ENCODE peak calls at places on chromosomes 16 and 17, in seven cellular contexts. F is thoracic aorta, S is heart right ventricle, E is astrocyte of the spinal cord, L is cardiac muscle cell, O is A549, Y is fibroblast of lung. A is an unnamed sample.

GRCh38 chr16:28090646-28091377 is 27.3 kb upstream of the GSG1L start:
- DNase-seq in F (no peak), S (no peak), E (peak; percentile 43), L (no peak), O (no peak), Y (peak; percentile 9), A (peak; percentile 6)

GRCh38 chr16:69567031-69567680 is 1.4 kb downstream of the NFAT5 start:
- DNase-seq in F (no peak), S (no peak), E (peak; percentile 67), L (no peak), O (no peak), Y (no peak), A (no peak)

GRCh38 chr17:29575511-29576213 is 7.2 kb downstream of the TP53I13 start:
- DNase-seq in F (no peak), S (no peak), E (no peak), L (no peak), O (no peak), Y (no peak), A (no peak)

GRCh38 chr16:80500116-80500859 is 40.5 kb upstream of the DYNLRB2 start:
- DNase-seq in F (no peak), S (no peak), E (no peak), L (no peak), O (no peak), Y (no peak), A (no peak)

GRCh38 chr16:66881014-66881417 is 701 bp downstream of the PDP2 start:
- DNase-seq in F (no peak), S (no peak), E (no peak), L (no peak), O (no peak), Y (no peak), A (no peak)

GRCh38 chr16:4913774-4914525 is 23.0 kb downstream of the PPL start:
- DNase-seq in F (no peak), S (no peak), E (no peak), L (no peak), O (no peak), Y (no peak), A (no peak)

GRCh38 chr16:71426069-71426879 is 15.6 kb downstream of the TLE7 start:
- DNase-seq in F (no peak), S (no peak), E (peak; percentile 76), L (peak; percentile 80), O (peak; percentile 98), Y (peak; percentile 84), A (peak; percentile 75)

GRCh38 chr17:75848523-75849303 is 4.5 kb upstream of the UNC13D start:
- DNase-seq in F (no peak), S (peak; percentile 79), E (peak; percentile 30), L (peak; percentile 66), O (peak; percentile 78), Y (peak; percentile 47), A (peak; percentile 87)

GRCh38 chr16:80971814-80972213 is 34.9 kb downstream of the CMC2 start:
- DNase-seq in F (no peak), S (no peak), E (no peak), L (no peak), O (no peak), Y (no peak), A (no peak)

GRCh38 chr17:1546292-1546922 is 16.2 kb downstream of the PITPNA start:
- DNase-seq in F (no peak), S (no peak), E (no peak), L (no peak), O (no peak), Y (no peak), A (no peak)

GRCh38 chr17:70137451-70138230 is 31.7 kb upstream of the KCNJ2 start:
- DNase-seq in F (peak; percentile 4), S (no peak), E (peak; percentile 87), L (peak; percentile 97), O (peak; percentile 62), Y (peak; percentile 98), A (peak; percentile 96)

GRCh38 chr17:78958556-78959191 is 21.0 kb downstream of the LGALS3BP start:
- DNase-seq in F (no peak), S (no peak), E (no peak), L (peak; percentile 27), O (peak; percentile 68), Y (no peak), A (no peak)

GRCh38 chr16:88066234-88066633 is 115.0 kb downstream of the BANP start:
- DNase-seq in F (no peak), S (no peak), E (no peak), L (no peak), O (no peak), Y (no peak), A (no peak)

DNA sequence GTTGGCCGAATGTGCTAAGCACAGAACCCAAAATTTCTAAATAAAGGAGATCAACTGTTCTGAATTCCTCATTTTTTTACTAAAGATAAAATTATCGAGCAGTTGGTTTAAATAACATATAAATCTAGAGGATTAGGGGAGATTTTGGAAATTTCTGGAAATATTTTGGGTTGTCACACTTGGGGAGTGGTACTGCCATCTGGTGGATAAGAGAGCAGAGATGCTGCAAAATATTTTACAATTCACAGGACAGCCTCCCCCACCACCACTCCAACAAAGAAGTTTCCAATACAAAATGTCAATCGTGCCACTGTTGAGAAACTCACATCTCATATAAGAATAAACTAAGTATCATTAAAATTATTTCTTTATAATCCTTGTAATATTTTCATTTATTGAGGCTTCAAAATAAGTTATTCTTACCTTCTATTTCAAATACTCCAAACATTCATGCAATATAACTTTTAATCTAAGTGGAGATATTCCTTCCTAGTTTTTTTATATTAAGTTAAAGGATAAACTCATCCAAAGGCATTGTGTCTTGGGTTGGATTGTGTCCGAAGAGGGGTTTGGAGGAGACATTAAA is 17.0 kb upstream of the ABCA8 start:
- DNase-seq in F (no peak), S (no peak), E (peak; percentile 37), L (peak; percentile 58), O (peak; percentile 20), Y (peak; percentile 61), A (peak; percentile 63)
- TF ChIP-seq CTCF in F (peak; percentile 36), S (peak; percentile 57), E (peak; percentile 73), L (peak; percentile 64), O (peak; percentile 83), Y (peak; percentile 75), A (peak; percentile 72)

GRCh38 chr17:61580502-61580901 is 10.5 kb downstream of the NACA2 start:
- DNase-seq in F (no peak), S (no peak), E (no peak), L (no peak), O (no peak), Y (no peak), A (no peak)

GRCh38 chr17:61581611-61582349 is 9.2 kb downstream of the NACA2 start:
- DNase-seq in F (no peak), S (no peak), E (no peak), L (no peak), O (no peak), Y (no peak), A (no peak)

GRCh38 chr17:61578645-61579044 is 12.4 kb downstream of the NACA2 start:
- DNase-seq in F (no peak), S (no peak), E (no peak), L (no peak), O (no peak), Y (no peak), A (no peak)

GRCh38 chr17:61579961-61580360 is 11.1 kb downstream of the NACA2 start:
- DNase-seq in F (no peak), S (no peak), E (no peak), L (peak; percentile 3), O (no peak), Y (peak; percentile 46), A (no peak)

GRCh38 chr17:61579382-61579781 is 11.6 kb downstream of the NACA2 start:
- DNase-seq in F (no peak), S (no peak), E (no peak), L (no peak), O (no peak), Y (no peak), A (no peak)
- H3K4me3 ChIP-seq in F (no peak overlapping the region), S (no peak overlapping the region), E (no peak overlapping the region), L (no peak overlapping the region), O (no peak overlapping the region), Y (peak overlapping the region; percentile 9), A (no peak overlapping the region)

GRCh38 chr17:82216301-82217119 is 3.9 kb upstream of the CCDC57 start:
- DNase-seq in F (no peak), S (peak; percentile 61), E (peak; percentile 71), L (peak; percentile 87), O (peak; percentile 78), Y (peak; percentile 76), A (peak; percentile 78)
- TF ChIP-seq CTCF in F (no peak), S (no peak), E (no peak), L (no peak), O (no peak), Y (no peak), A (no peak)

GRCh38 chr16:3115011-3115410 is 2.6 kb downstream of the ZNF205 start:
- DNase-seq in F (no peak), S (no peak), E (no peak), L (no peak), O (no peak), Y (no peak), A (no peak)

GRCh38 chr16:3112058-3112880 is at the start of gene ZNF205:
- DNase-seq in F (no peak), S (peak; percentile 80), E (peak; percentile 71), L (peak; percentile 78), O (peak; percentile 85), Y (peak; percentile 79), A (peak; percentile 78)

GRCh38 chr16:3115561-3115960 is 3.2 kb downstream of the ZNF205 start:
- DNase-seq in F (no peak), S (no peak), E (no peak), L (no peak), O (no peak), Y (no peak), A (no peak)

GRCh38 chr16:3113765-3114479 is 1.5 kb downstream of the ZNF205 start:
- DNase-seq in F (no peak), S (no peak), E (no peak), L (no peak), O (peak; percentile 35), Y (no peak), A (no peak)

DNA sequence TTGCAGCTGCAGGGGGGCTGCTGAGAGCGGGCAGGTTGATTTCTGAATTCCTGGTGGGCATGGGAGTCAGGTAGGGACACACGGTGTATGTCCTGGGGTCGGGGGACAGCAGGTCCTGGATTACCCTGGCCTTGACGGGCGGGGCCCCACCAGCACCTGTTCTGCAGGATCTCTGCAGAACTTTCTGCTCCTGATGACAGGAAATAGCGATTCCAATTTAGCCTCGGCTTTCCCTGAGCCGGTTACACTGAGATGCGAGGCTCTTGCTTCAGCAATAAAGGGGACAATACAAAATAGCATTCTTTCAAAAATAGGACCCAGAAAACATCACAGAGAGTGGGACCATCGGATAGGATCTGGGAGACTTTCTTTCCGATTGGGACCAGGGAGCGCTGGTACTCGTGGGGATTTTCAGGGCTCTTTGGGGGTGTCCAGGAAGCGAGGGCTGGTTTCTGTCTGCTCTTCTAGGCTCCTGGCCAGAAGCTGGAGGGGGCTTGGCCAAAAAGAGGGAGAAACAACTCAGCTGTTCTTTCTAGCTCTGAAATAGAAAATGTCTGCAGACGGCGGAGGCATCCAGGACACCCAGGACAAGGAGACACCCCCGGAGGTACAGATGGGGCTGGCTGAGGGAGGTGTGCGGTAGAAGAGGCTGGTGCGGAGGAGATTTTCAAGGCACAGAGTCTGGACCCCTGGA is 642 bp downstream of the ZNF205 start:
- DNase-seq in F (no peak), S (no peak), E (no peak), L (peak; percentile 61), O (no peak), Y (peak; percentile 49), A (peak; percentile 45)
- H3K4me3 ChIP-seq in F (peak overlapping the region; percentile 74), S (peak overlapping the region; percentile 97), E (peak overlapping the region; percentile 92), L (peak overlapping the region; percentile 99), O (peak overlapping the region; percentile 84), Y (peak overlapping the region; percentile 89), A (peak overlapping the region; percentile 90)